ENCODE peak calls at places on chromosomes 1 and 21, in ten cellular contexts. V, O, A, T, E, I, U, L, Q and J are unnamed samples.

GRCh38 chr21:38956791-38957571 is 151.3 kb downstream of the ETS2 start:
- DNase-seq in L (no peak), Q (no peak), V (no peak), T (peak), O (no peak), U (no peak), I (no peak), A (no peak), E (no peak), J (no peak)

GRCh38 chr21:34128674-34129038 is 55.3 kb downstream of the MRPS6 start:
- DNase-seq in V (no peak), I (no peak), U (no peak), O (no peak), E (no peak), A (no peak), Q (no peak), L (no peak), T (no peak), J (no peak)

GRCh38 chr1:29327223-29327935 is 91.1 kb downstream of the PTPRU start:
- DNase-seq in E (no peak), I (no peak), V (no peak), Q (no peak), T (no peak), L (no peak), O (no peak), A (no peak), U (no peak), J (no peak)

GRCh38 chr1:110542730-110543129 is 23.8 kb upstream of the KCNA10 start:
- DNase-seq in U (no peak), A (peak), V (no peak), I (no peak), Q (no peak), E (peak), O (no peak), T (peak), L (no peak), J (no peak)

GRCh38 chr1:236576004-236576403 is 28.3 kb downstream of the HEATR1 start:
- DNase-seq in A (peak), O (no peak), Q (no peak), E (no peak), U (no peak), I (no peak), L (no peak), V (no peak), T (no peak), J (no peak)

GRCh38 chr1:67685558-67686271 is 714 bp downstream of the GADD45A start:
- DNase-seq in U (peak), I (peak), E (no peak), T (peak), V (no peak), L (peak), O (peak), A (peak), Q (peak), J (peak)

GRCh38 chr1:78038491-78038939 is 7.3 kb upstream of the GIPC2 start:
- DNase-seq in L (no peak), I (no peak), E (no peak), Q (no peak), O (no peak), V (no peak), T (no peak), U (no peak), A (no peak), J (no peak)

GRCh38 chr1:40704817-40705733 is 13.6 kb downstream of the NFYC start:
- DNase-seq in T (no peak), U (no peak), V (no peak), A (no peak), E (no peak), I (no peak), Q (no peak), L (no peak), O (no peak), J (no peak)

GRCh38 chr1:150516050-150516591 is 569 bp downstream of the FALEC start:
- DNase-seq in A (no peak), V (peak), I (peak), Q (no peak), L (no peak), T (peak), U (no peak), O (no peak), E (no peak), J (peak)

GRCh38 chr1:223378754-223379153 is 14.5 kb upstream of the CCDC185 start:
- DNase-seq in T (no peak), A (no peak), E (no peak), L (no peak), Q (no peak), V (no peak), U (no peak), I (no peak), O (no peak), J (no peak)

GRCh38 chr1:18480315-18481189 is at the start of gene KLHDC7A:
- DNase-seq in U (no peak), Q (no peak), L (no peak), E (peak), A (no peak), O (no peak), T (no peak), V (no peak), I (peak), J (no peak)

GRCh38 chr1:40014812-40015594 is 25.5 kb upstream of the CAP1 start:
- DNase-seq in U (no peak), O (no peak), T (no peak), V (no peak), L (no peak), I (no peak), E (no peak), A (peak), Q (no peak), J (no peak)

GRCh38 chr1:53398585-53399365 is 60.4 kb upstream of the DMRTB1 start:
- DNase-seq in O (no peak), I (no peak), T (no peak), Q (no peak), L (no peak), E (no peak), V (peak), A (no peak), U (no peak), J (no peak)

GRCh38 chr1:15039017-15039648 is 114.4 kb upstream of the TMEM51 start:
- DNase-seq in L (no peak), I (peak), E (no peak), A (no peak), T (no peak), V (no peak), Q (no peak), U (no peak), O (no peak), J (no peak)

GRCh38 chr21:38659936-38660332 is 145.8 kb upstream of the ETS2 start:
- DNase-seq in V (no peak), L (no peak), U (no peak), T (no peak), A (no peak), E (no peak), I (no peak), Q (no peak), O (no peak), J (no peak)

GRCh38 chr1:158534496-158534895 is 19.7 kb downstream of the OR6Y1 start:
- DNase-seq in A (no peak), I (no peak), T (no peak), V (no peak), L (no peak), Q (no peak), U (no peak), E (no peak), O (no peak), J (no peak)

GRCh38 chr1:238710697-238711096 is 675.7 kb upstream of the CHRM3 start:
- DNase-seq in V (no peak), E (no peak), I (no peak), U (no peak), Q (no peak), O (no peak), L (no peak), T (no peak), A (no peak), J (no peak)

GRCh38 chr1:54794401-54795099 is 6.6 kb downstream of the TTC22 start:
- DNase-seq in Q (no peak), L (no peak), I (no peak), U (no peak), T (no peak), V (no peak), E (peak), O (no peak), A (peak), J (no peak)

GRCh38 chr1:198001776-198002408 is 84.7 kb downstream of the LHX9 start:
- DNase-seq in A (no peak), T (no peak), I (no peak), L (no peak), V (no peak), O (no peak), E (no peak), U (no peak), Q (no peak), J (no peak)

GRCh38 chr1:219189021-219189824 is 15.5 kb downstream of the LYPLAL1 start:
- DNase-seq in E (no peak), I (no peak), T (peak), O (no peak), V (no peak), L (no peak), A (peak), U (no peak), Q (peak), J (no peak)

GRCh38 chr1:154342132-154342531 is 16.8 kb downstream of the ATP8B2 start:
- DNase-seq in U (peak), O (no peak), Q (no peak), V (no peak), A (no peak), L (no peak), E (no peak), T (no peak), I (no peak), J (no peak)

GRCh38 chr1:30088594-30089556 is 634.5 kb downstream of the MATN1 start:
- DNase-seq in E (no peak), A (no peak), Q (no peak), T (no peak), I (no peak), V (peak), O (no peak), U (no peak), L (no peak), J (no peak)

GRCh38 chr21:36434144-36434543 is 45.8 kb downstream of the CLDN14 start:
- DNase-seq in E (no peak), A (no peak), O (no peak), Q (no peak), L (no peak), V (no peak), T (no peak), I (no peak), U (no peak), J (no peak)

GRCh38 chr1:228001738-228002535 is 4.9 kb upstream of the WNT3A start:
- DNase-seq in A (no peak), L (no peak), Q (no peak), I (no peak), T (no peak), E (no peak), V (no peak), U (no peak), O (no peak), J (peak)

GRCh38 chr1:117579221-117579906 is 26.5 kb upstream of the TENT5C start:
- DNase-seq in Q (no peak), E (no peak), T (no peak), O (no peak), A (no peak), I (no peak), V (no peak), U (no peak), L (no peak), J (no peak)